ENCODE peak calls at places on chromosomes 4 and X, in eight cellular contexts. X is GM06990, A is endodermal cell, U is pancreas, D is Right ventricle myocardium inferior, R is A549, O is Right ventricle myocardium superior, L is NAMALWA. I is an unnamed sample.

GRCh38 chrX:130539721-130540321 is 138.0 kb downstream of the RBMX2 start:
- DNase-seq in X (no peak), A (peak; percentile 72), U (peak; percentile 24), D (no peak), R (peak; percentile 53), O (peak; percentile 46), L (peak; percentile 57), I (peak; percentile 58)

GRCh38 chrX:139194571-139195280 is 335.8 kb upstream of the F9 start:
- DNase-seq in X (peak; percentile 21), A (peak; percentile 62), U (peak; percentile 63), D (peak; percentile 60), R (no peak), O (peak; percentile 36), L (no peak), I (no peak)

GRCh38 chrX:41145920-41146608 is 60.8 kb downstream of the USP9X start:
- DNase-seq in X (no peak), A (no peak), U (no peak), D (no peak), R (peak; percentile 32), O (no peak), L (peak; percentile 7), I (no peak)

GRCh38 chr4:38243385-38244053 is 283.3 kb downstream of the PTTG2 start:
- DNase-seq in X (no peak), A (no peak), U (no peak), D (no peak), R (no peak), O (no peak), L (no peak), I (no peak)

GRCh38 chr4:112751447-112751846 is 114.5 kb downstream of the LARP7 start:
- DNase-seq in X (no peak), A (peak; percentile 86), U (no peak), D (no peak), R (no peak), O (no peak), L (no peak), I (no peak)

GRCh38 chr4:62053974-62054373 is 853.8 kb downstream of the ADGRL3 start:
- DNase-seq in X (no peak), A (no peak), U (no peak), D (no peak), R (no peak), O (no peak), L (no peak), I (no peak)

GRCh38 chr4:159047478-159048165 is 55.3 kb upstream of the RAPGEF2 start:
- DNase-seq in X (no peak), A (no peak), U (no peak), D (no peak), R (no peak), O (no peak), L (no peak), I (no peak)

GRCh38 chr4:124483043-124483906 is 229.3 kb downstream of the ANKRD50 start:
- DNase-seq in X (no peak), A (peak; percentile 85), U (peak; percentile 22), D (no peak), R (no peak), O (no peak), L (no peak), I (no peak)

GRCh38 chr4:181548873-181549541 is 694.2 kb upstream of the TENM3 start:
- DNase-seq in X (no peak), A (no peak), U (no peak), D (no peak), R (peak; percentile 9), O (no peak), L (no peak), I (no peak)

GRCh38 chr4:110621839-110622751 is 782 bp downstream of the PITX2 start:
- DNase-seq in X (no peak), A (peak; percentile 89), U (no peak), D (no peak), R (no peak), O (no peak), L (no peak), I (no peak)

GRCh38 chr4:64158648-64159326 is 250.5 kb downstream of the TECRL start:
- DNase-seq in X (no peak), A (peak; percentile 83), U (peak; percentile 44), D (no peak), R (peak; percentile 67), O (no peak), L (peak; percentile 83), I (peak; percentile 79)

GRCh38 chr4:108170729-108171540 is 2.2 kb upstream of the LEF1 start:
- DNase-seq in X (no peak), A (peak; percentile 59), U (no peak), D (no peak), R (no peak), O (no peak), L (peak; percentile 37), I (no peak)

GRCh38 chr4:7618361-7618760 is 183.6 kb upstream of the PSAPL1 start:
- DNase-seq in X (no peak), A (no peak), U (no peak), D (no peak), R (no peak), O (no peak), L (no peak), I (no peak)

GRCh38 chr4:77385124-77385969 is 220.3 kb upstream of the CXCL13 start:
- DNase-seq in X (peak; percentile 13), A (peak; percentile 88), U (peak; percentile 38), D (no peak), R (peak; percentile 53), O (peak; percentile 44), L (peak; percentile 75), I (peak; percentile 69)

GRCh38 chrX:57741107-57741506 is 61.0 kb upstream of the NLRP2B start:
- DNase-seq in X (no peak), A (no peak), U (no peak), D (no peak), R (no peak), O (no peak), L (no peak), I (no peak)